ENCODE peak calls at places on chromosomes 13 and 19, in six cellular contexts. R is fibroblast of pulmonary artery, M is choroid plexus epithelial cell, Y is fibroblast of lung, H is stomach, C is heart right ventricle. X is an unnamed sample.

GRCh38 chr13:37869506-37869755 is 141 bp downstream of the TRPC4 start:
- DNase-seq in R (peak), M (no peak), Y (no peak), H (no peak), C (no peak), X (no peak)

GRCh38 chr13:26442541-26442940 is 114.9 kb upstream of the WASF3 start:
- DNase-seq in R (peak), M (peak), Y (no peak), H (no peak), C (no peak), X (no peak)

GRCh38 chr13:40537146-40537895 is 129.1 kb downstream of the FOXO1 start:
- DNase-seq in R (no peak), M (no peak), Y (no peak), H (no peak), C (no peak), X (no peak)

GRCh38 chr19:40217921-40218890 is at the start of gene TTC9B:
- DNase-seq in R (no peak), M (peak), Y (no peak), H (no peak), C (no peak), X (no peak)

GRCh38 chr19:55643003-55643732 is at the start of gene ZNF581:
- DNase-seq in R (peak), M (peak), Y (peak), H (peak), C (peak), X (peak)

GRCh38 chr13:110301606-110302131 is 5.3 kb downstream of the COL4A1 start:
- DNase-seq in R (peak), M (peak), Y (peak), H (no peak), C (no peak), X (no peak)

GRCh38 chr13:19618925-19619324 is 14.5 kb upstream of the MPHOSPH8 start:
- DNase-seq in R (peak), M (peak), Y (peak), H (no peak), C (no peak), X (no peak)

GRCh38 chr13:50410921-50411712 is 395.9 kb downstream of the KCNRG start:
- DNase-seq in R (peak), M (peak), Y (peak), H (no peak), C (no peak), X (peak)

GRCh38 chr13:41546372-41547252 is 89.3 kb downstream of the RGCC start:
- DNase-seq in R (peak), M (peak), Y (peak), H (no peak), C (no peak), X (no peak)

GRCh38 chr19:47369923-47370625 is 21.0 kb downstream of the DHX34 start:
- DNase-seq in R (peak), M (peak), Y (peak), H (no peak), C (no peak), X (no peak)

GRCh38 chr19:38722947-38723605 is 21.2 kb downstream of the CAPN12 start:
- DNase-seq in R (no peak), M (no peak), Y (no peak), H (no peak), C (no peak), X (no peak)

GRCh38 chr13:98447881-98448641 is 128.8 kb downstream of the STK24 start:
- DNase-seq in R (no peak), M (peak), Y (peak), H (no peak), C (peak), X (no peak)

GRCh38 chr19:49854861-49855263 is 3.9 kb downstream of the PTOV1 start:
- DNase-seq in R (no peak), M (no peak), Y (no peak), H (no peak), C (no peak), X (no peak)

GRCh38 chr13:21256351-21256761 is 79.9 kb downstream of the MRPL57 start:
- DNase-seq in R (no peak), M (no peak), Y (no peak), H (no peak), C (no peak), X (no peak)

GRCh38 chr13:110806636-110807035 is 93.1 kb downstream of the ING1 start:
- DNase-seq in R (no peak), M (no peak), Y (no peak), H (no peak), C (no peak), X (no peak)

GRCh38 chr19:4097501-4097900 is 26.4 kb downstream of the MAP2K2 start:
- DNase-seq in R (no peak), M (no peak), Y (no peak), H (no peak), C (peak), X (no peak)

GRCh38 chr19:37981785-37982475 is 74.9 kb downstream of the SIPA1L3 start:
- DNase-seq in R (no peak), M (no peak), Y (peak), H (peak), C (no peak), X (no peak)

GRCh38 chr13:48634631-48635030 is 19.1 kb upstream of the CYSLTR2 start:
- DNase-seq in R (no peak), M (no peak), Y (no peak), H (no peak), C (no peak), X (no peak)

GRCh38 chr13:110270507-110270906 is 36.5 kb downstream of the COL4A1 start:
- DNase-seq in R (no peak), M (no peak), Y (no peak), H (no peak), C (no peak), X (no peak)

GRCh38 chr13:24233351-24233901 is 72.9 kb downstream of the SPATA13 start:
- DNase-seq in R (peak), M (peak), Y (peak), H (no peak), C (no peak), X (no peak)

GRCh38 chr13:75704942-75705320 is 68.8 kb downstream of the LMO7 start:
- DNase-seq in R (no peak), M (no peak), Y (no peak), H (peak), C (no peak), X (no peak)

GRCh38 chr13:44243198-44243852 is 130.3 kb upstream of the SERP2 start:
- DNase-seq in R (peak), M (peak), Y (peak), H (peak), C (no peak), X (no peak)

GRCh38 chr19:35656700-35657099 is 8.6 kb downstream of the COX6B1 start:
- DNase-seq in R (no peak), M (no peak), Y (no peak), H (no peak), C (no peak), X (no peak)

GRCh38 chr13:28819748-28820098 is 416 bp upstream of the MTUS2 start:
- DNase-seq in R (peak), M (peak), Y (peak), H (peak), C (peak), X (no peak)

GRCh38 chr19:39407644-39408391 is 1.2 kb downstream of the ZFP36 start:
- DNase-seq in R (peak), M (peak), Y (peak), H (peak), C (peak), X (no peak)

GRCh38 chr19:5369962-5370367 is 29.4 kb upstream of the PTPRS start:
- DNase-seq in R (peak), M (peak), Y (peak), H (peak), C (peak), X (no peak)

GRCh38 chr19:55540619-55541018 is 3.7 kb upstream of the SBK2 start:
- DNase-seq in R (no peak), M (no peak), Y (no peak), H (no peak), C (no peak), X (no peak)

GRCh38 chr13:30077338-30077737 is 226.9 kb upstream of the UBL3 start:
- DNase-seq in R (no peak), M (no peak), Y (no peak), H (no peak), C (no peak), X (no peak)

GRCh38 chr13:52615817-52616216 is 26.4 kb upstream of the HNRNPA1L2 start:
- DNase-seq in R (no peak), M (no peak), Y (no peak), H (no peak), C (no peak), X (no peak)

GRCh38 chr13:94433055-94433947 is 46.2 kb downstream of the DCT start:
- DNase-seq in R (peak), M (no peak), Y (no peak), H (no peak), C (peak), X (no peak)

GRCh38 chr13:94427313-94427712 is 52.2 kb downstream of the DCT start:
- DNase-seq in R (no peak), M (no peak), Y (no peak), H (no peak), C (no peak), X (no peak)

GRCh38 chr13:94431987-94432386 is 47.5 kb downstream of the DCT start:
- DNase-seq in R (no peak), M (no peak), Y (no peak), H (no peak), C (no peak), X (no peak)

GRCh38 chr13:94435604-94436226 is 43.8 kb downstream of the DCT start:
- DNase-seq in R (peak), M (peak), Y (peak), H (no peak), C (no peak), X (peak)

GRCh38 chr13:94431569-94431968 is 47.9 kb downstream of the DCT start:
- DNase-seq in R (peak), M (peak), Y (peak), H (no peak), C (no peak), X (no peak)
- TF ChIP-seq CTCF in R (peak), M (peak), Y (peak), H (no peak), C (no peak), X (no peak)

GRCh38 chr19:13850910-13851753 is 25.8 kb upstream of the NANOS3 start:
- DNase-seq in R (peak), M (peak), Y (peak), H (peak), C (peak), X (peak)
- H3K4me3 ChIP-seq in R (peak), M (peak), Y (peak), H (peak), C (peak), X (peak)

DNA sequence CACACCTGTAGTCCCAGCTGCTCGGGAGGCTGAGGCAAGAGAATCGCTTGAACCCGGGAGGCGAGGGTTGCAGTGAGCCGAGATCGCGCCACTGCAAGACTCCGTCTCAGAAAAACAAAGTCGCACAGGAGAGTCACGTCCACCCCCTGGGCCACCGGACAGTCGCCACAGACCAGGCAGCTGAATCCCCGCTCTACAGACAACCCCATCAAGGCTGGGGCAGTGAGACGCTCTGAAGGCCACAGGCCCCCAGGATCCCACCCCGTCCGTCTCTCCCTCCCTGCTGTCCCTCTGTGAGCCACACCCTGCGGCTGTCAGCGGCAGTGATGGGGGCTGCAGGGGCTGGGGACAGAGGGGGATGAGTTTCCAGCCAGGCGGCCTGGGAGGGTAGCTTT is 15.5 kb upstream of the PTBP1 start:
- DNase-seq in R (no peak), M (no peak), Y (no peak), H (no peak), C (no peak), X (no peak)
- TF ChIP-seq CTCF in R (no peak), M (no peak), Y (no peak), H (no peak), C (no peak), X (no peak)

GRCh38 chr19:2428756-2429711 is 1.6 kb upstream of the TIMM13 start:
- DNase-seq in R (no peak), M (no peak), Y (no peak), H (no peak), C (no peak), X (no peak)
- H3K4me3 ChIP-seq in R (no peak), M (no peak), Y (no peak), H (peak), C (no peak), X (no peak)

GRCh38 chr19:45403781-45404556 is 900 bp downstream of the PPP1R13L start:
- DNase-seq in R (peak), M (peak), Y (no peak), H (peak), C (peak), X (no peak)

GRCh38 chr19:45402469-45403070 is 2.3 kb downstream of the PPP1R13L start:
- DNase-seq in R (no peak), M (no peak), Y (no peak), H (peak), C (peak), X (no peak)

GRCh38 chr19:45403272-45403671 is 1.6 kb downstream of the PPP1R13L start:
- DNase-seq in R (no peak), M (no peak), Y (no peak), H (no peak), C (no peak), X (no peak)

GRCh38 chr19:45400192-45400591 is 4.7 kb downstream of the PPP1R13L start:
- DNase-seq in R (no peak), M (no peak), Y (no peak), H (no peak), C (no peak), X (no peak)

DNA sequence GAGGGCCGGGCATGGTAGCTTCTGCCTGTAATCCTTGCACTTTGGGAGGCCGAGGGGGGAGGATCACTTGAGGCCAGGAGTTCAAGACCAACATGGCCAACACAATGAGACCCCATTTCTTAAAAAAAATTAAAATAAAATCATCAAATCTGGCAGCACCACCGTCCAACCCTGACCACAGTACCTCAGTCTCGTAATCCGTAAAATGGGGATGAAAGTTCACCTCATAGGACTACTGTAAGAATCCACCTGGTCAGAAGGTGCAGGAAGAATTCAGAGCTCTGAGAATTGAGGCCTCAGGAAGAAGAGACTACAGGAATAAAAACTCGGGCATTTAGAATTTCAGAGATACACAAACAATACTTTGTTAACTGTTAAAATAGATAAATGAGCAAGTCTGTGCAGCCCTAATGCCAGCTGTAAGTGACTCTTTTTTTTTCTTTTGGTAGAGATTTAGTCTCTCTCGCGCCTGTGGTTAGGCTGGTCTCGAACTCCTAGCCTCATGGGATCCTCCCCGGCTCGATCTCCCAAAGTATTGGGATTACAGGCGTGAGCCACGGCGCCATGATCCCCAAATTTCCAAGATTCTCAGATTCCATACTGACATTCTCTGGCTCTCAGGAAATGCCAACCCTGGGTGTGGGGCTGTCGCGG is 2.9 kb downstream of the PPP1R13L start:
- DNase-seq in R (peak), M (no peak), Y (no peak), H (no peak), C (no peak), X (no peak)
- TF ChIP-seq CTCF in R (peak), M (peak), Y (peak), H (no peak), C (no peak), X (peak)

GRCh38 chr19:13095934-13096890 is 6.4 kb downstream of the LYL1 start:
- DNase-seq in R (no peak), M (no peak), Y (no peak), H (no peak), C (peak), X (no peak)
- H3K4me3 ChIP-seq in R (no peak), M (no peak), Y (no peak), H (no peak), C (no peak), X (no peak)

GRCh38 chr13:101204270-101205011 is 211.9 kb downstream of the NALCN start:
- DNase-seq in R (no peak), M (no peak), Y (peak), H (no peak), C (no peak), X (no peak)

GRCh38 chr13:101205408-101205807 is 210.9 kb downstream of the NALCN start:
- DNase-seq in R (no peak), M (no peak), Y (no peak), H (no peak), C (no peak), X (no peak)

DNA sequence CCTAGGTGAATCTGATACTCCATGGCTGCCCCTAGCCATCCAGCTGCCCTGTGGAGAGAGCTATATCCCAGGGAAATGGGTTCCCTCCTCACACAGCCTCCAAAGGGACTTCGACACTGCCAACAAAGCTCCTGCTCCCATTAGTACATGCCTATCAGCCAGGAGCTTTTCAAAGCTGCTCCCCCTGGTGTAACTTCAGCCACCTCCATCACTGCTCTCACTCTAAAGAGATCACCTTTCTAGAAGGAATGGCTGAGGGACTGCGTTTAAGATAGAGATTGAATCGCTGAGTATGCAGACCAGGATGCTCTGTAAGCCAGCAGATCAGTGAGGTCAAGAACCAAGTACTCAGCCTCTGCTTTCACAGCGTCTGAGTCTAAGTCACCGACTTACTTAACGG is 213.7 kb downstream of the NALCN start:
- DNase-seq in R (no peak), M (no peak), Y (no peak), H (no peak), C (no peak), X (no peak)
- TF ChIP-seq CTCF in R (no peak), M (peak), Y (no peak), H (no peak), C (no peak), X (no peak)

GRCh38 chr19:7211191-7211988 is 82.8 kb downstream of the INSR start:
- DNase-seq in R (peak), M (peak), Y (no peak), H (peak), C (peak), X (no peak)
- H3K4me3 ChIP-seq in R (no peak), M (no peak), Y (no peak), H (no peak), C (no peak), X (no peak)

GRCh38 chr13:64441740-64442139 is 2788.4 kb downstream of the PCDH9 start:
- DNase-seq in R (no peak), M (no peak), Y (no peak), H (no peak), C (no peak), X (no peak)

GRCh38 chr13:64446372-64446771 is 2783.8 kb downstream of the PCDH9 start:
- DNase-seq in R (peak), M (peak), Y (no peak), H (no peak), C (no peak), X (no peak)
- TF ChIP-seq CTCF in R (peak), M (peak), Y (no peak), H (no peak), C (no peak), X (peak)